ENCODE peak calls at places on chromosomes 6 and 20, in eight cellular contexts. A is left cardiac atrium; T is iris pigment epithelial cell; Y is HepG2; X is Jurkat, Clone E6-1; R is NAMALWA; U is tibial artery; E is RWPE1. B is an unnamed sample.

GRCh38 chr6:27862396-27863061 is 49.7 kb downstream of the OR2B2 start:
- DNase-seq in Y (peak), A (no peak), X (no peak), U (no peak), E (no peak), R (no peak), T (peak), B (no peak)

GRCh38 chr6:157070403-157071107 is 252.8 kb downstream of the TMEM242 start:
- DNase-seq in E (no peak), A (no peak), T (peak), U (no peak), R (no peak), X (no peak), Y (no peak), B (no peak)

GRCh38 chr6:51951924-51952323 is 135.5 kb downstream of the PKHD1 start:
- DNase-seq in A (no peak), Y (no peak), U (no peak), R (no peak), X (no peak), T (no peak), E (no peak), B (no peak)

GRCh38 chr6:39335780-39336541 is 13.5 kb upstream of the KCNK16 start:
- DNase-seq in Y (no peak), U (no peak), T (no peak), E (no peak), A (no peak), X (no peak), R (no peak), B (no peak)

GRCh38 chr6:113147544-113147943 is 709.6 kb upstream of the MARCKS start:
- DNase-seq in Y (no peak), U (no peak), X (no peak), R (no peak), E (no peak), A (no peak), T (peak), B (no peak)

GRCh38 chr20:22429175-22430153 is 154.9 kb downstream of the FOXA2 start:
- DNase-seq in Y (peak), U (no peak), A (no peak), T (no peak), R (no peak), E (no peak), X (no peak), B (no peak)

GRCh38 chr6:34549056-34549803 is 6.9 kb downstream of the SPDEF start:
- DNase-seq in Y (no peak), X (no peak), R (no peak), A (no peak), U (no peak), E (no peak), T (no peak), B (no peak)

GRCh38 chr20:17889226-17889625 is 79.4 kb downstream of the SNX5 start:
- DNase-seq in A (no peak), X (no peak), Y (peak), E (no peak), R (no peak), T (no peak), U (no peak), B (no peak)

GRCh38 chr6:14456941-14457340 is 339.4 kb downstream of the CD83 start:
- DNase-seq in A (no peak), X (no peak), Y (no peak), T (no peak), U (no peak), E (no peak), R (no peak), B (no peak)

GRCh38 chr6:157500022-157500421 is 119.0 kb downstream of the ZDHHC14 start:
- DNase-seq in Y (no peak), T (no peak), X (no peak), R (no peak), E (no peak), A (no peak), U (no peak), B (no peak)

GRCh38 chr6:121760191-121760590 is 324.7 kb downstream of the GJA1 start:
- DNase-seq in T (no peak), U (no peak), R (no peak), X (no peak), Y (no peak), A (no peak), E (no peak), B (no peak)

B was measured in sciatic nerve.